ENCODE peak calls at places on chromosomes 11 and 22, in eight cellular contexts. Y, P, G, F, R, K, U and L are unnamed samples.

GRCh38 chr22:46681010-46681409 is 57.0 kb downstream of the CERK start:
- DNase-seq in Y (no peak), P (no peak), G (no peak), F (peak; percentile 15), R (peak; percentile 35), K (no peak), U (peak; percentile 21), L (no peak)

GRCh38 chr11:70111269-70112016 is 33.3 kb downstream of the ANO1 start:
- DNase-seq in Y (peak; percentile 63), P (peak; percentile 46), G (no peak), F (no peak), R (peak; percentile 78), K (no peak), U (no peak), L (peak; percentile 61)

GRCh38 chr11:64152841-64153691 is 12.8 kb downstream of the MACROD1 start:
- DNase-seq in Y (peak; percentile 80), P (peak; percentile 66), G (peak; percentile 50), F (peak; percentile 75), R (peak; percentile 69), K (peak; percentile 52), U (peak; percentile 56), L (peak; percentile 42)

GRCh38 chr11:17865765-17866428 is 131.3 kb downstream of the KCNC1 start:
- DNase-seq in Y (no peak), P (no peak), G (no peak), F (no peak), R (no peak), K (no peak), U (no peak), L (no peak)

GRCh38 chr22:21835378-21835777 is 32.1 kb downstream of the MAPK1 start:
- DNase-seq in Y (no peak), P (no peak), G (no peak), F (no peak), R (no peak), K (no peak), U (no peak), L (no peak)

GRCh38 chr22:45502215-45503070 is at the start of gene FBLN1:
- DNase-seq in Y (peak; percentile 74), P (no peak), G (peak; percentile 70), F (no peak), R (peak; percentile 8), K (no peak), U (no peak), L (no peak)

GRCh38 chr11:26076591-26076990 is 255.3 kb upstream of the ANO3 start:
- DNase-seq in Y (no peak), P (no peak), G (no peak), F (no peak), R (no peak), K (no peak), U (no peak), L (no peak)

GRCh38 chr11:57792060-57792541 is 30.5 kb downstream of the CTNND1 start:
- DNase-seq in Y (peak; percentile 93), P (peak; percentile 76), G (peak; percentile 33), F (peak; percentile 84), R (peak; percentile 98), K (peak; percentile 74), U (peak; percentile 95), L (peak; percentile 66)

GRCh38 chr22:46598737-46599424 is 21.3 kb upstream of the GRAMD4 start:
- DNase-seq in Y (no peak), P (no peak), G (no peak), F (no peak), R (peak; percentile 91), K (no peak), U (no peak), L (peak; percentile 63)

GRCh38 chr11:134478176-134478575 is 66.1 kb upstream of the B3GAT1 start:
- DNase-seq in Y (no peak), P (no peak), G (no peak), F (no peak), R (no peak), K (no peak), U (no peak), L (no peak)

GRCh38 chr11:77064648-77065217 is 2.0 kb upstream of the CAPN5 start:
- DNase-seq in Y (no peak), P (no peak), G (no peak), F (no peak), R (no peak), K (no peak), U (no peak), L (no peak)

GRCh38 chr22:49415219-49415951 is 412.3 kb downstream of the BRD1 start:
- DNase-seq in Y (no peak), P (no peak), G (no peak), F (no peak), R (no peak), K (no peak), U (no peak), L (no peak)

GRCh38 chr22:20237480-20238440 is 30.4 kb downstream of the RTN4R start:
- DNase-seq in Y (no peak), P (no peak), G (no peak), F (peak; percentile 27), R (peak; percentile 97), K (peak; percentile 23), U (peak; percentile 73), L (no peak)

GRCh38 chr11:79493555-79494171 is 52.8 kb upstream of the TENM4 start:
- DNase-seq in Y (peak; percentile 72), P (peak; percentile 75), G (peak; percentile 37), F (peak; percentile 7), R (peak; percentile 64), K (no peak), U (no peak), L (peak; percentile 78)

GRCh38 chr11:73147771-73148681 is 5.9 kb upstream of the FCHSD2 start:
- DNase-seq in Y (peak; percentile 81), P (no peak), G (no peak), F (no peak), R (no peak), K (no peak), U (no peak), L (no peak)

GRCh38 chr22:24871611-24872205 is 65.7 kb downstream of the SGSM1 start:
- DNase-seq in Y (no peak), P (no peak), G (no peak), F (no peak), R (peak; percentile 98), K (no peak), U (no peak), L (peak; percentile 1)

GRCh38 chr11:111440416-111441205 is 61.5 kb upstream of the POU2AF1 start:
- DNase-seq in Y (no peak), P (peak; percentile 56), G (no peak), F (no peak), R (no peak), K (no peak), U (no peak), L (no peak)

GRCh38 chr22:46401370-46401769 is 65.9 kb downstream of the TRMU start:
- DNase-seq in Y (no peak), P (no peak), G (no peak), F (no peak), R (no peak), K (no peak), U (no peak), L (no peak)

GRCh38 chr11:59216654-59217640 is 4.2 kb upstream of the MPEG1 start:
- DNase-seq in Y (no peak), P (peak; percentile 49), G (peak; percentile 74), F (no peak), R (peak; percentile 62), K (no peak), U (no peak), L (peak; percentile 28)

GRCh38 chr11:134623711-134624110 is 211.7 kb upstream of the B3GAT1 start:
- DNase-seq in Y (no peak), P (no peak), G (no peak), F (no peak), R (no peak), K (no peak), U (no peak), L (no peak)

GRCh38 chr22:33678523-33678922 is 241.8 kb downstream of the LARGE1 start:
- DNase-seq in Y (no peak), P (no peak), G (no peak), F (no peak), R (no peak), K (no peak), U (no peak), L (no peak)

GRCh38 chr11:66676931-66677598 is 622 bp downstream of the RBM4B start:
- DNase-seq in Y (no peak), P (no peak), G (no peak), F (no peak), R (no peak), K (no peak), U (no peak), L (peak; percentile 23)

GRCh38 chr11:66230171-66230570 is 38.3 kb upstream of the RAB1B start:
- DNase-seq in Y (no peak), P (no peak), G (no peak), F (no peak), R (no peak), K (no peak), U (no peak), L (no peak)

GRCh38 chr11:119704849-119705248 is 24.2 kb downstream of the NECTIN1 start:
- DNase-seq in Y (no peak), P (no peak), G (no peak), F (no peak), R (no peak), K (no peak), U (no peak), L (no peak)